ENCODE peak calls at places on chromosome 3, in seven cellular contexts. D is mucosa of descending colon, A is heart left ventricle, Z is HFF-Myc, O is kidney epithelial cell, K is astrocyte, L is stomach. J is an unnamed sample.

GRCh38 chr3:128486692-128487537 is 6.1 kb downstream of the GATA2 start:
- DNase-seq in D (no peak), A (no peak), Z (no peak), O (no peak), K (no peak), L (no peak), J (no peak)

GRCh38 chr3:162721736-162722135 is 1225.1 kb downstream of the OTOL1 start:
- DNase-seq in D (no peak), A (no peak), Z (no peak), O (no peak), K (no peak), L (no peak), J (no peak)

GRCh38 chr3:129116482-129116946 is 5.1 kb downstream of the RAB43 start:
- DNase-seq in D (no peak), A (no peak), Z (no peak), O (no peak), K (no peak), L (no peak), J (no peak)

GRCh38 chr3:10292505-10293419 is at the start of gene GHRL:
- DNase-seq in D (no peak), A (peak; percentile 30), Z (no peak), O (no peak), K (no peak), L (peak; percentile 43), J (no peak)

GRCh38 chr3:60636846-60637245 is 614.4 kb downstream of the FHIT start:
- DNase-seq in D (no peak), A (no peak), Z (no peak), O (peak; percentile 51), K (peak; percentile 61), L (no peak), J (peak; percentile 32)

GRCh38 chr3:414063-414462 is 217.5 kb downstream of the CHL1 start:
- DNase-seq in D (no peak), A (no peak), Z (no peak), O (no peak), K (peak; percentile 3), L (no peak), J (no peak)

GRCh38 chr3:58585005-58585786 is 8.0 kb upstream of the FAM107A start:
- DNase-seq in D (peak; percentile 85), A (peak; percentile 89), Z (peak; percentile 19), O (no peak), K (peak; percentile 33), L (peak; percentile 79), J (no peak)

GRCh38 chr3:45137656-45138181 is 8.5 kb downstream of the CDCP1 start:
- DNase-seq in D (no peak), A (no peak), Z (no peak), O (no peak), K (no peak), L (no peak), J (no peak)

GRCh38 chr3:72144773-72145505 is 360.0 kb upstream of the PROK2 start:
- DNase-seq in D (no peak), A (peak; percentile 50), Z (no peak), O (no peak), K (no peak), L (no peak), J (no peak)

GRCh38 chr3:10142707-10143560 is 1.4 kb downstream of the VHL start:
- DNase-seq in D (peak; percentile 32), A (peak; percentile 26), Z (no peak), O (no peak), K (no peak), L (peak; percentile 28), J (no peak)

GRCh38 chr3:196631655-196632032 is 7.8 kb upstream of the NRROS start:
- DNase-seq in D (no peak), A (no peak), Z (no peak), O (no peak), K (no peak), L (no peak), J (no peak)

GRCh38 chr3:38190481-38190881 is 25.1 kb downstream of the OXSR1 start:
- DNase-seq in D (no peak), A (no peak), Z (no peak), O (no peak), K (no peak), L (no peak), J (no peak)

GRCh38 chr3:22922317-22922716 is 280.8 kb upstream of the UBE2E2 start:
- DNase-seq in D (no peak), A (no peak), Z (no peak), O (no peak), K (no peak), L (no peak), J (no peak)

GRCh38 chr3:85875589-85875988 is 916.8 kb downstream of the CADM2 start:
- DNase-seq in D (no peak), A (no peak), Z (no peak), O (no peak), K (no peak), L (no peak), J (no peak)

GRCh38 chr3:55468251-55468650 is 18.9 kb downstream of the WNT5A start:
- DNase-seq in D (no peak), A (no peak), Z (no peak), O (no peak), K (peak; percentile 88), L (no peak), J (no peak)

GRCh38 chr3:170338690-170339340 is 18.7 kb upstream of the SKIL start:
- DNase-seq in D (no peak), A (no peak), Z (no peak), O (no peak), K (no peak), L (no peak), J (no peak)

GRCh38 chr3:106339551-106339950 is 470.7 kb upstream of the CBLB start:
- DNase-seq in D (no peak), A (no peak), Z (no peak), O (no peak), K (peak; percentile 53), L (no peak), J (no peak)

GRCh38 chr3:82676356-82677026 is 915.0 kb upstream of the GBE1 start:
- DNase-seq in D (no peak), A (no peak), Z (no peak), O (no peak), K (peak; percentile 26), L (no peak), J (no peak)

GRCh38 chr3:195550723-195551122 is 7.6 kb upstream of the PPP1R2 start:
- DNase-seq in D (no peak), A (no peak), Z (no peak), O (no peak), K (peak; percentile 57), L (no peak), J (no peak)

GRCh38 chr3:195553268-195553667 is 10.1 kb upstream of the PPP1R2 start:
- DNase-seq in D (no peak), A (no peak), Z (no peak), O (no peak), K (no peak), L (no peak), J (no peak)

GRCh38 chr3:195549001-195549400 is 5.9 kb upstream of the PPP1R2 start:
- DNase-seq in D (no peak), A (no peak), Z (no peak), O (no peak), K (no peak), L (no peak), J (no peak)

GRCh38 chr3:195549931-195550519 is 6.9 kb upstream of the PPP1R2 start:
- DNase-seq in D (peak; percentile 57), A (no peak), Z (no peak), O (no peak), K (no peak), L (no peak), J (no peak)

GRCh38 chr3:195551381-195551978 is 8.4 kb upstream of the PPP1R2 start:
- DNase-seq in D (peak; percentile 43), A (peak; percentile 62), Z (no peak), O (no peak), K (no peak), L (no peak), J (no peak)
- H3K4me3 ChIP-seq in D (no peak overlapping the region), A (no peak overlapping the region), Z (no peak overlapping the region), O (no peak overlapping the region), K (no peak overlapping the region), L (no peak overlapping the region), J (no peak overlapping the region)

DNA sequence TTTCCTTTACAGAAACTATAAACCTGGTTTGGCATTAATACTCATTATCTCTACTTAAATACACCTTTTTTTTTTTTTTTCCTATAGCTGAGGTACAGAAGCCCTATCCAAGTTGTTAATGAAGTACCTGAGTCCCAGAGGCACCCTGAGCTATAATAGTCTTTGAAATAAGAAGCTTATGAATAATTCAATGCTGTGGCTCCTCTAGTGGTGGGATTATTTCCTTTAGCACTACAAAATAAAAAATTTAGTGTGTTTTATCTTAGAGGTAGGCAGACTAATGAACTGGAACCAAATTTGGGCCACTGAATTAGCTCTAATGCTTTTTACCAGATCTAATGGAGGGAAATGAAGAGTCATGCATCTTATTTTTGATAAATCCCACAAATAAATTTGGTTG is 611.9 kb downstream of the EDEM1 start:
- DNase-seq in D (no peak), A (no peak), Z (no peak), O (no peak), K (no peak), L (no peak), J (no peak)
- TF ChIP-seq CTCF in D (no peak), A (no peak), Z (no peak), O (peak; percentile 13), K (peak; percentile 19), L (no peak), J (peak; percentile 14)

GRCh38 chr3:150925751-150926201 is 20.5 kb upstream of the MINDY4B start:
- DNase-seq in D (peak; percentile 59), A (peak; percentile 53), Z (no peak), O (no peak), K (peak; percentile 8), L (peak; percentile 61), J (no peak)
- H3K4me3 ChIP-seq in D (no peak overlapping the region), A (peak overlapping the region; percentile 35), Z (no peak overlapping the region), O (no peak overlapping the region), K (no peak overlapping the region), L (peak overlapping the region; percentile 28), J (peak overlapping the region; percentile 33)

DNA sequence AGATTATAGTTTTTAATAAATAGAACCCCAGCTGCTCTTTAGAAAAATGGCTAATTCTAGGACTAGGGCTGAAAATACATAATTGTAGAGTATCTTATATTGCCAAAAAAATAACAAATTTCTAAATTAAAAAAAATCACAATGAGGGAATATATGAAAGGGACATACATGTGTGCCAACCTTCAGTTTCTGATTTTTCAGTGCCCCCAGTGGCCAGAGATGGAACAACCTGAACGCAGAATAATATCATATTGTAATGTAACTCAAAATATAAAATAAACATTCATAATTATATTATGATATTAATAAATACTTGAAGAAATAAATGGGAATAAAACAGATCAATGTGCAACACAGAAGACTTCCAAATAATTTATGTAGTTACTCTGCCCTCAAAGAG is 460.5 kb downstream of the ZNF385D start:
- DNase-seq in D (no peak), A (no peak), Z (no peak), O (no peak), K (no peak), L (no peak), J (no peak)
- TF ChIP-seq CTCF in D (no peak), A (peak; percentile 55), Z (peak; percentile 61), O (peak; percentile 51), K (peak; percentile 43), L (no peak), J (peak; percentile 70)

GRCh38 chr3:127067116-127067910 is 84.4 kb downstream of the PLXNA1 start:
- DNase-seq in D (no peak), A (no peak), Z (no peak), O (no peak), K (no peak), L (no peak), J (no peak)
- H3K4me3 ChIP-seq in D (no peak overlapping the region), A (no peak overlapping the region), Z (no peak overlapping the region), O (no peak overlapping the region), K (no peak overlapping the region), L (no peak overlapping the region), J (no peak overlapping the region)